ENCODE peak calls at places on chromosomes 4 and X, in nine cellular contexts. F, X, T, J, S, P, C, G and I are unnamed samples.

GRCh38 chr4:174340714-174341113 is 57.0 kb downstream of the CEP44 start:
- DNase-seq in P (no peak), J (no peak), G (no peak), X (no peak), S (no peak), C (no peak), F (no peak), T (no peak), I (no peak)

GRCh38 chr4:92969650-92970370 is 666.0 kb downstream of the GRID2 start:
- DNase-seq in T (no peak), J (peak; percentile 14), S (no peak), C (no peak), P (peak; percentile 76), F (no peak), X (no peak), G (no peak), I (no peak)

GRCh38 chr4:17111959-17112659 is 213.7 kb upstream of the LDB2 start:
- DNase-seq in J (no peak), G (no peak), F (no peak), S (no peak), T (peak; percentile 8), C (no peak), X (no peak), P (no peak), I (no peak)

GRCh38 chr4:147794787-147795413 is 63.0 kb downstream of the ARHGAP10 start:
- DNase-seq in S (no peak), P (no peak), C (no peak), X (no peak), J (no peak), F (no peak), T (no peak), G (no peak), I (no peak)

GRCh38 chr4:165293927-165294649 is 33.4 kb upstream of the MSMO1 start:
- DNase-seq in X (no peak), J (no peak), G (no peak), S (no peak), F (no peak), P (no peak), C (no peak), T (no peak), I (no peak)

GRCh38 chrX:123581586-123581985 is 151.3 kb downstream of the THOC2 start:
- DNase-seq in P (no peak), J (no peak), G (no peak), F (no peak), C (no peak), X (no peak), T (no peak), S (peak; percentile 60), I (no peak)

GRCh38 chr4:76886848-76887441 is 11.0 kb downstream of the SOWAHB start:
- DNase-seq in P (no peak), J (no peak), S (no peak), T (no peak), C (no peak), X (no peak), F (no peak), G (no peak), I (no peak)

GRCh38 chr4:154349829-154350228 is 141.8 kb downstream of the DCHS2 start:
- DNase-seq in C (no peak), G (peak; percentile 5), S (peak; percentile 18), T (no peak), J (peak; percentile 4), P (no peak), X (no peak), F (no peak), I (no peak)

GRCh38 chrX:38312436-38312835 is 14.9 kb downstream of the RPGR start:
- DNase-seq in J (no peak), X (no peak), F (no peak), P (peak; percentile 65), C (no peak), T (no peak), G (no peak), S (no peak), I (no peak)

GRCh38 chrX:137746289-137746688 is 180.4 kb downstream of the ZIC3 start:
- DNase-seq in P (no peak), X (no peak), T (no peak), S (no peak), G (no peak), J (no peak), C (no peak), F (no peak), I (no peak)

GRCh38 chrX:121122332-121122731 is 74.9 kb downstream of the GLUD2 start:
- DNase-seq in C (no peak), T (no peak), F (no peak), J (no peak), X (no peak), S (no peak), G (no peak), P (no peak), I (no peak)

GRCh38 chr4:16157609-16158503 is 68.4 kb downstream of the TAPT1 start:
- DNase-seq in S (no peak), X (no peak), C (no peak), P (no peak), T (no peak), G (no peak), J (no peak), F (no peak), I (no peak)

GRCh38 chrX:15971696-15972095 is 117.1 kb upstream of the AP1S2 start:
- DNase-seq in J (no peak), X (no peak), C (no peak), T (no peak), S (no peak), G (peak; percentile 4), F (no peak), P (no peak), I (no peak)

GRCh38 chrX:152897216-152898144 is at the start of gene ZNF185:
- DNase-seq in F (peak; percentile 87), X (peak; percentile 73), P (peak; percentile 54), G (peak; percentile 56), C (peak; percentile 68), T (no peak), S (no peak), J (peak; percentile 34), I (no peak)

GRCh38 chr4:31139767-31140166 is 419.6 kb downstream of the PCDH7 start:
- DNase-seq in P (no peak), T (no peak), G (no peak), J (no peak), F (no peak), S (no peak), C (no peak), X (no peak), I (no peak)

GRCh38 chrX:19760345-19760744 is 127.1 kb downstream of the SH3KBP1 start:
- DNase-seq in T (no peak), P (peak; percentile 1), F (no peak), C (no peak), G (no peak), S (no peak), X (no peak), J (no peak), I (no peak)

GRCh38 chr4:41525129-41525528 is 12.8 kb upstream of the LIMCH1 start:
- DNase-seq in S (no peak), T (no peak), F (no peak), P (peak; percentile 96), G (no peak), X (peak; percentile 23), J (peak; percentile 38), C (no peak), I (no peak)

DNA sequence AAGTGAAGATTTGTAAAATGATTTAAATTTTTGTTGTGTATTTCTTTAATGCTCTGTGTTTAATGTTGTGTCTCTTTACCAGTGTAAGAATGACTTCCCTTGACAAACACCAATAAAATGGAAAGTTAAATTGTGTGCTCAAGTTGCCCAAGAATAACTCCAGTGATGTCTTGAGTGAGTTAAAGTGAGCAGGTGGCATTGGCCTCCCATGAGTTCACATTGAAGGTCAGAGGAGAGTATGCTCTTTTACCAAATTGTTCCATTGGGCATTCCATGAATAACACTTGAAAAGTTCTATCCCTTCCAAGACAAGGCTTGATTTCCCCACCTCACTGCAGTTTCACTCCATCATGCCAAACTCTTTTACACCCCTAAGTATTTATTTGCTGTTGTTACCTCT is 4.5 kb downstream of the ANXA5 start:
- DNase-seq in S (no peak), F (no peak), J (no peak), X (no peak), G (no peak), T (no peak), C (no peak), P (no peak), I (no peak)
- H3K4me1 ChIP-seq in S (no peaks in the 10 kb centered on the region), F (peaks cover 74% of the 10 kb centered on the region), J (peaks cover 76% of the 10 kb centered on the region), X (peaks cover 74% of the 10 kb centered on the region), G (peaks cover 9% of the 10 kb centered on the region), T (peaks cover 68% of the 10 kb centered on the region), C (no peaks in the 10 kb centered on the region), P (peaks cover 64% of the 10 kb centered on the region), I (peaks cover 73% of the 10 kb centered on the region)

GRCh38 chrX:106999002-106999975 is 723 bp downstream of the MORC4 start:
- DNase-seq in F (peak; percentile 69), T (peak; percentile 29), G (peak; percentile 64), J (peak; percentile 25), S (peak; percentile 46), P (peak; percentile 54), C (peak; percentile 48), X (peak; percentile 59), I (peak; percentile 72)
- TF ChIP-seq CTCF in F (peak; percentile 55), T (peak; percentile 45), G (no peak), J (peak; percentile 60), S (peak; percentile 56), P (peak; percentile 16), C (peak; percentile 41), X (no peak), I (peak; percentile 31)

GRCh38 chr4:143393195-143393594 is 56.5 kb downstream of the GAB1 start:
- DNase-seq in T (no peak), P (no peak), C (no peak), X (no peak), F (no peak), S (no peak), G (no peak), J (no peak), I (no peak)
- H3K4me1 ChIP-seq in T (peaks cover 92% of the 10 kb centered on the region), P (peaks cover 10% of the 10 kb centered on the region), C (no peaks in the 10 kb centered on the region), X (peaks cover 26% of the 10 kb centered on the region), F (peaks cover 65% of the 10 kb centered on the region), S (peaks cover 24% of the 10 kb centered on the region), G (peaks cover 7% of the 10 kb centered on the region), J (peaks cover 22% of the 10 kb centered on the region), I (no peaks in the 10 kb centered on the region)

GRCh38 chrX:64230123-64230970 is at the start of gene ASB12:
- DNase-seq in X (no peak), S (no peak), J (no peak), G (no peak), T (peak; percentile 10), F (no peak), C (no peak), P (no peak), I (no peak)

DNA sequence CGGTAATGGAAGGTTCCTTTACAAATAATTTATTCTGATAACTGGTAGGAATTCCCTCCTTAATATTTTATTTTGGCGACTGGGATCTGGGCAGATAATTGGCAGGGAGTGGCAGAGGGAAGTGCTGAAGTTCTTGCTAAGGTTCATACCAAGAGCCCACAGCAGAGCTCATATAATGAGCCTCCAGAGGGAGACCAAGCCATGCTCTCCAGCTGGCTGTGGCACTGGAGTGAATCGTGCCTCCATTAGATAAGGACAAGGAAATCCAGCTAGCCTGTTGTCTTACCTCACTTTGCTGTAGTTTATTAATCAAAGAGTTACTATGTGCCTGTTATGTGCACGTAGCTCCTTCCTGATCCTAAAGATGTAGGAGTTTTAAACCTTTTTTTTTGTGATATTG is 1.3 kb downstream of the ASB12 start:
- DNase-seq in F (no peak), X (no peak), S (no peak), C (no peak), P (no peak), T (no peak), J (no peak), G (peak; percentile 36), I (no peak)
- TF ChIP-seq CTCF in F (no peak), X (no peak), S (no peak), C (no peak), P (no peak), T (no peak), J (no peak), G (no peak), I (no peak)